ENCODE peak calls at places on chromosomes 2 and 18, in four cellular contexts. One of them, this sample, is unnamed.

GRCh38 chr2:236762628-236763027 is 193.0 kb downstream of the ACKR3 start:
- DNase-seq in IMR-90: no peak
- DNase-seq in H1: no peak
- DNase-seq in ovary: no peak
- DNase-seq in this sample: no peak

GRCh38 chr2:56009758-56010534 is 86.4 kb upstream of the EFEMP1 start:
- DNase-seq in IMR-90: peak
- DNase-seq in H1: no peak
- DNase-seq in ovary: no peak
- DNase-seq in this sample: no peak

GRCh38 chr2:43133708-43134570 is 92.5 kb downstream of the ZFP36L2 start:
- DNase-seq in IMR-90: no peak
- DNase-seq in H1: no peak
- DNase-seq in ovary: peak
- DNase-seq in this sample: peak

GRCh38 chr2:138723588-138723987 is 56.6 kb downstream of the NXPH2 start:
- DNase-seq in IMR-90: no peak
- DNase-seq in H1: no peak
- DNase-seq in ovary: no peak
- DNase-seq in this sample: no peak

GRCh38 chr2:191499874-191500565 is 177.9 kb upstream of the NABP1 start:
- DNase-seq in IMR-90: peak
- DNase-seq in H1: no peak
- DNase-seq in ovary: no peak
- DNase-seq in this sample: no peak

GRCh38 chr2:26144953-26145680 is 27.8 kb upstream of the GAREM2 start:
- DNase-seq in IMR-90: peak
- DNase-seq in H1: peak
- DNase-seq in ovary: peak
- DNase-seq in this sample: peak

GRCh38 chr18:75433098-75433497 is 5.6 kb upstream of the SMIM21 start:
- DNase-seq in IMR-90: no peak
- DNase-seq in H1: no peak
- DNase-seq in ovary: no peak
- DNase-seq in this sample: no peak

GRCh38 chr18:61893304-61893970 is 630 bp upstream of the RNF152 start:
- DNase-seq in IMR-90: peak
- DNase-seq in H1: no peak
- DNase-seq in ovary: peak
- DNase-seq in this sample: no peak

GRCh38 chr2:236691799-236692167 is 122.2 kb downstream of the ACKR3 start:
- DNase-seq in IMR-90: no peak
- DNase-seq in H1: no peak
- DNase-seq in ovary: no peak
- DNase-seq in this sample: peak

GRCh38 chr18:36809590-36810381 is 19.0 kb downstream of the TPGS2 start:
- DNase-seq in IMR-90: peak
- DNase-seq in H1: no peak
- DNase-seq in ovary: no peak
- DNase-seq in this sample: peak

GRCh38 chr2:135742307-135742838 is 718 bp downstream of the UBXN4 start:
- DNase-seq in IMR-90: peak
- DNase-seq in H1: no peak
- DNase-seq in ovary: no peak
- DNase-seq in this sample: peak

GRCh38 chr2:166091439-166091838 is 36.4 kb downstream of the SCN1A start:
- DNase-seq in IMR-90: peak
- DNase-seq in H1: no peak
- DNase-seq in ovary: no peak
- DNase-seq in this sample: no peak

GRCh38 chr2:241364781-241365180 is 8.7 kb downstream of the FARP2 start:
- DNase-seq in IMR-90: no peak
- DNase-seq in H1: no peak
- DNase-seq in ovary: no peak
- DNase-seq in this sample: no peak

GRCh38 chr2:238242731-238243495 is 3.1 kb upstream of the HES6 start:
- DNase-seq in IMR-90: no peak
- DNase-seq in H1: no peak
- DNase-seq in ovary: peak
- DNase-seq in this sample: no peak

GRCh38 chr18:74171910-74172606 is 23.7 kb downstream of the TIMM21 start:
- DNase-seq in IMR-90: no peak
- DNase-seq in H1: no peak
- DNase-seq in ovary: no peak
- DNase-seq in this sample: no peak

GRCh38 chr18:79599503-79599931 is 80.1 kb upstream of the CTDP1 start:
- DNase-seq in IMR-90: peak
- DNase-seq in H1: no peak
- DNase-seq in ovary: peak
- DNase-seq in this sample: peak

GRCh38 chr18:51655327-51655698 is 457.8 kb upstream of the MEX3C start:
- DNase-seq in IMR-90: no peak
- DNase-seq in H1: no peak
- DNase-seq in ovary: no peak
- DNase-seq in this sample: no peak

GRCh38 chr18:37698508-37699035 is 133.0 kb upstream of the CELF4 start:
- DNase-seq in IMR-90: no peak
- DNase-seq in H1: no peak
- DNase-seq in ovary: no peak
- DNase-seq in this sample: no peak

GRCh38 chr2:691825-692224 is 14.6 kb upstream of the TMEM18 start:
- DNase-seq in IMR-90: no peak
- DNase-seq in H1: no peak
- DNase-seq in ovary: no peak
- DNase-seq in this sample: no peak

GRCh38 chr2:66789741-66790140 is 354.8 kb downstream of the MEIS1 start:
- DNase-seq in IMR-90: peak
- DNase-seq in H1: no peak
- DNase-seq in ovary: no peak
- DNase-seq in this sample: no peak

GRCh38 chr2:234463626-234464290 is 33.1 kb downstream of the ARL4C start:
- DNase-seq in IMR-90: peak
- DNase-seq in H1: no peak
- DNase-seq in ovary: no peak
- DNase-seq in this sample: peak

GRCh38 chr2:26605969-26606846 is 35.0 kb downstream of the CIB4 start:
- DNase-seq in IMR-90: no peak
- DNase-seq in H1: no peak
- DNase-seq in ovary: peak
- DNase-seq in this sample: no peak

GRCh38 chr18:49135871-49136270 is 185.1 kb upstream of the SMAD7 start:
- DNase-seq in IMR-90: peak
- DNase-seq in H1: no peak
- DNase-seq in ovary: no peak
- DNase-seq in this sample: no peak

GRCh38 chr2:212098966-212099365 is 439.6 kb downstream of the ERBB4 start:
- DNase-seq in IMR-90: no peak
- DNase-seq in H1: no peak
- DNase-seq in ovary: no peak
- DNase-seq in this sample: no peak

GRCh38 chr2:197919487-197919886 is 115.1 kb downstream of the PLCL1 start:
- DNase-seq in IMR-90: no peak
- DNase-seq in H1: no peak
- DNase-seq in ovary: no peak
- DNase-seq in this sample: no peak

GRCh38 chr18:26497881-26498280 is 50.5 kb downstream of the KCTD1 start:
- DNase-seq in IMR-90: no peak
- DNase-seq in H1: no peak
- DNase-seq in ovary: no peak
- DNase-seq in this sample: no peak

GRCh38 chr2:179726461-179727180 is 134.8 kb downstream of the ZNF385B start:
- DNase-seq in IMR-90: no peak
- DNase-seq in H1: no peak
- DNase-seq in ovary: no peak
- DNase-seq in this sample: no peak

GRCh38 chr2:179724403-179724802 is 137.0 kb downstream of the ZNF385B start:
- DNase-seq in IMR-90: no peak
- DNase-seq in H1: no peak
- DNase-seq in ovary: no peak
- DNase-seq in this sample: no peak

DNA sequence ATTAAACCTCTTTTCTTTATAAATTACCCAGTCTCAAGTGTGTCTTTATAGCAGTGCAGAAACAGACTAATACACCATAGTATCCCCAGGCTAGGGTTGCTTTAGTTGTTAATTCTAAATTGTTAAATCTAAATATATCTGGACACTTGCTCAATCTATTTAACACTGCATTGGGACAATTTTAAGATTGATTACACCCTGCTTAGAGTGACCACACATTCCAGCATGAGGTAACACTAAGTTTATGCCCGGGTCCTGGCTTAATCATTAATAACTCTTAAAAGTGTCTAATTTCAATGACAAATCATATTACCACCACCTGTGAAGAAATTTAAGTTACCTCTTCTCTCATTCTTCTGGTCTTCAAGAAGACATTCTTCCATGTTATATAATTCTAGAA is 131.5 kb downstream of the ZNF385B start:
- DNase-seq in IMR-90: no peak
- DNase-seq in H1: no peak
- DNase-seq in ovary: no peak
- DNase-seq in this sample: no peak
- TF ChIP-seq POLR2A in IMR-90: no peak
- TF ChIP-seq POLR2A in H1: no peak
- TF ChIP-seq POLR2A in ovary: no peak
- TF ChIP-seq POLR2A in this sample: no peak

GRCh38 chr2:160490760-160491367 is 2.7 kb downstream of the RBMS1 start:
- DNase-seq in IMR-90: no peak
- DNase-seq in H1: no peak
- DNase-seq in ovary: no peak
- DNase-seq in this sample: no peak

GRCh38 chr2:160492401-160493226 is 993 bp downstream of the RBMS1 start:
- DNase-seq in IMR-90: peak
- DNase-seq in H1: no peak
- DNase-seq in ovary: peak
- DNase-seq in this sample: peak

GRCh38 chr2:160491922-160492371 is 1.7 kb downstream of the RBMS1 start:
- DNase-seq in IMR-90: peak
- DNase-seq in H1: no peak
- DNase-seq in ovary: no peak
- DNase-seq in this sample: no peak

GRCh38 chr2:160494243-160494642 is 636 bp upstream of the RBMS1 start:
- DNase-seq in IMR-90: no peak
- DNase-seq in H1: no peak
- DNase-seq in ovary: peak
- DNase-seq in this sample: no peak

GRCh38 chr2:160493227-160494028 is at the start of gene RBMS1:
- DNase-seq in IMR-90: peak
- DNase-seq in H1: no peak
- DNase-seq in ovary: peak
- DNase-seq in this sample: peak
- TF ChIP-seq POLR2A in IMR-90: no peak
- TF ChIP-seq POLR2A in H1: no peak
- TF ChIP-seq POLR2A in ovary: no peak
- TF ChIP-seq POLR2A in this sample: no peak

GRCh38 chr18:63292844-63293683 is 26.5 kb downstream of the BCL2 start:
- DNase-seq in IMR-90: no peak
- DNase-seq in H1: no peak
- DNase-seq in ovary: peak
- DNase-seq in this sample: peak
- TF ChIP-seq POLR2A in IMR-90: no peak
- TF ChIP-seq POLR2A in H1: no peak
- TF ChIP-seq POLR2A in ovary: no peak
- TF ChIP-seq POLR2A in this sample: no peak

GRCh38 chr2:195574305-195574704 is 82.7 kb upstream of the SLC39A10 start:
- DNase-seq in IMR-90: no peak
- DNase-seq in H1: no peak
- DNase-seq in ovary: no peak
- DNase-seq in this sample: no peak

GRCh38 chr2:195573314-195573713 is 83.7 kb upstream of the SLC39A10 start:
- DNase-seq in IMR-90: peak
- DNase-seq in H1: no peak
- DNase-seq in ovary: no peak
- DNase-seq in this sample: no peak

GRCh38 chr2:195572894-195573293 is 84.1 kb upstream of the SLC39A10 start:
- DNase-seq in IMR-90: no peak
- DNase-seq in H1: no peak
- DNase-seq in ovary: no peak
- DNase-seq in this sample: no peak

GRCh38 chr2:195575021-195575420 is 82.0 kb upstream of the SLC39A10 start:
- DNase-seq in IMR-90: no peak
- DNase-seq in H1: no peak
- DNase-seq in ovary: no peak
- DNase-seq in this sample: no peak

DNA sequence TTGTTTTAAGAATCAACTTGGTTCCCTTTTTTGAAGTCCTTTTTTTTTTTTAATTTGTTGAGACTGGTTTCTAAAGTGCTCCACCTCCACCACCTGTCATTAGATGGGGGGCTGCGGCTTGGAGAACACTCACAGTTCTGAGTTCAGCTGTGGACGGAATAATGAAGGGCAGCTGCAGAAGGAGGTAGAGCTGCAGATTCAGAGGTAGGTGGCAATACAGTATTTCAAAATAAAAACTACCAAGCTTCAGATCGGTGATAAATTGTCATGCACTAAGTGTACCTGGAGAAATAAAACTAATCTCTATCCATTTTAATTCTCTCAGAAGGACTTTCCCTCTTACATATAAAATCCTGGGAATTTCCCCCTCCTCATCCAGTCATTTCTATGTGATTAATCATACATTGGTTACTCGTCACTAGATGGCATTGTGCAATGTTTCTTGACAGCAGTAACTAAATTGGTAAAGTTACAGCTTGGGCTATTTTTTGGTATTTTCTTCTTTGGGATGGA is 81.1 kb upstream of the SLC39A10 start:
- DNase-seq in IMR-90: peak
- DNase-seq in H1: no peak
- DNase-seq in ovary: no peak
- DNase-seq in this sample: peak
- TF ChIP-seq POLR2A in IMR-90: no peak
- TF ChIP-seq POLR2A in H1: no peak
- TF ChIP-seq POLR2A in ovary: no peak
- TF ChIP-seq POLR2A in this sample: no peak

DNA sequence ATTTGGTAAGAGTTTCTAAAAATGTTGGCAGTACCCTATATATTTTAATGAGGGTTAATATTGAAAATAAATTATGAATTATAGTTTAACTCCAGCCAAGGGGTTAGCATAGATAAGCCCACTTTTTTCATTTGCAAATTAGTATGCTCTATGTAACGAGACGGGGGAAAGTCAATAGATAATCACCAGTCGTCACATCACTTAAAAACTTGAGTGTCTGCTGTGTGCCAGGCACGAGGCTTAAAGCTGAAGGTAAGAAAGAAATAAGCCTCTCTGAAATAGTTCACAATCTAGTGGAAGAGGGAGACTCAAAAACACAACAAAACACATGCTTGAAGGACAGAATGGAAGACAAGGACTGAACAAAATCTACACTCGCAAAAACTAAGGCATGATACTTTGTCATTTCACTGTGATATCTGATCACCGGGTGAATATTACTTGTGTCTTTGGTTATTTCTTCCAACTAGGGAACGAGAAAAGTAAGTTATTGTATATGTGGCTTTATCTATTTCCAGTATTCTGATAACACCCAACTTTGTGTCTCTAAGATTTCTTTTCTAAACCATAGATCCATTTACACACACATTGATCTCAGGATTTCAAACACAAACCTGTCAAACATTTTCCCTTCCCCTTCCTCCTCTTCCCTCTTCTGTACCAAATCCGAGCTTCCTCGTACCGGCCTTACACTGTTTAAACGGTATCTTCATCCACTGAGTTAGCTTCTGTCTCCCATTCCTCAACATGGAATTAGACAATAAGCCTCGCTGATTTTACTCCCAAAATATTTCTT is 199.1 kb downstream of the PIEZO2 start:
- DNase-seq in IMR-90: no peak
- DNase-seq in H1: no peak
- DNase-seq in ovary: no peak
- DNase-seq in this sample: no peak
- TF ChIP-seq POLR2A in IMR-90: no peak
- TF ChIP-seq POLR2A in H1: no peak
- TF ChIP-seq POLR2A in ovary: no peak
- TF ChIP-seq POLR2A in this sample: no peak

This sample was measured in Peyer's patch.